ENCODE peak calls at places on chromosomes 13 and 19, in nine cellular contexts. T, A, K, R, G, N, X, O and W are unnamed samples.

GRCh38 chr13:63124863-63125262 is 1709.2 kb upstream of the PCDH20 start:
- DNase-seq in T (no peak), A (no peak), K (no peak), R (no peak), G (no peak), N (no peak), X (no peak), O (no peak), W (no peak)

GRCh38 chr19:16023558-16023915 is 52.8 kb upstream of the TPM4 start:
- DNase-seq in T (no peak), A (no peak), K (no peak), R (no peak), G (no peak), N (no peak), X (no peak), O (no peak), W (no peak)

GRCh38 chr19:12939292-12939606 is 840 bp downstream of the CALR start:
- DNase-seq in T (no peak), A (no peak), K (no peak), R (peak), G (no peak), N (no peak), X (no peak), O (no peak), W (no peak)

GRCh38 chr19:43395561-43395960 is 19.1 kb upstream of the TEX101 start:
- DNase-seq in T (no peak), A (no peak), K (no peak), R (no peak), G (no peak), N (no peak), X (no peak), O (no peak), W (no peak)

GRCh38 chr13:79935121-79935520 is 405.8 kb downstream of the SPRY2 start:
- DNase-seq in T (no peak), A (no peak), K (no peak), R (no peak), G (no peak), N (no peak), X (no peak), O (no peak), W (no peak)

GRCh38 chr13:104015646-104016396 is 949.6 kb upstream of the SLC10A2 start:
- DNase-seq in T (no peak), A (no peak), K (no peak), R (no peak), G (no peak), N (no peak), X (no peak), O (no peak), W (no peak)

GRCh38 chr19:48726573-48726972 is 7.0 kb upstream of the MAMSTR start:
- DNase-seq in T (no peak), A (no peak), K (no peak), R (no peak), G (no peak), N (no peak), X (no peak), O (no peak), W (no peak)

GRCh38 chr19:37946132-37946531 is 39.1 kb downstream of the SIPA1L3 start:
- DNase-seq in T (no peak), A (no peak), K (no peak), R (no peak), G (no peak), N (no peak), X (peak), O (no peak), W (no peak)

GRCh38 chr19:3109491-3109890 is 15.3 kb downstream of the GNA11 start:
- DNase-seq in T (no peak), A (no peak), K (no peak), R (no peak), G (no peak), N (no peak), X (no peak), O (no peak), W (no peak)

GRCh38 chr13:70107498-70108271 is at the start of gene ATXN8OS:
- DNase-seq in T (no peak), A (no peak), K (no peak), R (no peak), G (no peak), N (no peak), X (no peak), O (no peak), W (peak)

GRCh38 chr13:102040812-102041211 is 361.0 kb downstream of the FGF14 start:
- DNase-seq in T (no peak), A (no peak), K (no peak), R (no peak), G (no peak), N (no peak), X (no peak), O (no peak), W (no peak)

GRCh38 chr13:77000475-77000874 is 8.6 kb downstream of the CLN5 start:
- DNase-seq in T (no peak), A (no peak), K (no peak), R (no peak), G (no peak), N (no peak), X (no peak), O (no peak), W (no peak)

GRCh38 chr19:40511487-40511886 is 44.7 kb downstream of the SPTBN4 start:
- DNase-seq in T (no peak), A (no peak), K (no peak), R (no peak), G (no peak), N (no peak), X (no peak), O (no peak), W (no peak)

GRCh38 chr13:41005709-41006108 is 13.4 kb downstream of the ELF1 start:
- DNase-seq in T (no peak), A (no peak), K (no peak), R (no peak), G (no peak), N (no peak), X (no peak), O (no peak), W (no peak)

GRCh38 chr13:107130516-107130915 is 562.6 kb upstream of the ARGLU1 start:
- DNase-seq in T (no peak), A (no peak), K (no peak), R (no peak), G (no peak), N (no peak), X (no peak), O (no peak), W (no peak)

GRCh38 chr13:37409756-37410155 is 188.8 kb downstream of the POSTN start:
- DNase-seq in T (no peak), A (no peak), K (no peak), R (no peak), G (no peak), N (no peak), X (no peak), O (no peak), W (no peak)

GRCh38 chr13:63307239-63307638 is 1891.6 kb upstream of the PCDH20 start:
- DNase-seq in T (no peak), A (no peak), K (no peak), R (no peak), G (no peak), N (no peak), X (no peak), O (no peak), W (no peak)

GRCh38 chr19:12628040-12629022 is 17.6 kb downstream of the ZNF791 start:
- DNase-seq in T (no peak), A (no peak), K (no peak), R (no peak), G (no peak), N (no peak), X (no peak), O (no peak), W (no peak)

GRCh38 chr19:4878491-4878968 is 11.1 kb upstream of the PLIN3 start:
- DNase-seq in T (no peak), A (no peak), K (no peak), R (no peak), G (no peak), N (peak), X (no peak), O (no peak), W (peak)

GRCh38 chr19:36514012-36514612 is 14.0 kb downstream of the ZNF260 start:
- DNase-seq in T (no peak), A (no peak), K (no peak), R (no peak), G (no peak), N (no peak), X (no peak), O (no peak), W (no peak)

GRCh38 chr13:110277357-110277950 is 29.5 kb downstream of the COL4A1 start:
- DNase-seq in T (no peak), A (peak), K (no peak), R (no peak), G (no peak), N (no peak), X (no peak), O (no peak), W (no peak)

GRCh38 chr13:23709521-23709920 is 139.3 kb downstream of the TNFRSF19 start:
- DNase-seq in T (no peak), A (no peak), K (no peak), R (no peak), G (no peak), N (no peak), X (no peak), O (no peak), W (no peak)

GRCh38 chr13:107185889-107186288 is 618.0 kb upstream of the ARGLU1 start:
- DNase-seq in T (no peak), A (no peak), K (no peak), R (no peak), G (no peak), N (no peak), X (no peak), O (no peak), W (no peak)

GRCh38 chr13:70339738-70340137 is 231.5 kb upstream of the KLHL1 start:
- DNase-seq in T (peak), A (no peak), K (no peak), R (no peak), G (no peak), N (no peak), X (peak), O (no peak), W (no peak)

GRCh38 chr19:45340232-45340898 is at the start of gene KLC3:
- DNase-seq in T (peak), A (no peak), K (no peak), R (no peak), G (no peak), N (no peak), X (peak), O (no peak), W (no peak)
- H3K4me3 ChIP-seq in T (peak), A (peak), K (peak), R (no peak), G (no peak), N (peak), X (peak), O (peak), W (peak)

DNA sequence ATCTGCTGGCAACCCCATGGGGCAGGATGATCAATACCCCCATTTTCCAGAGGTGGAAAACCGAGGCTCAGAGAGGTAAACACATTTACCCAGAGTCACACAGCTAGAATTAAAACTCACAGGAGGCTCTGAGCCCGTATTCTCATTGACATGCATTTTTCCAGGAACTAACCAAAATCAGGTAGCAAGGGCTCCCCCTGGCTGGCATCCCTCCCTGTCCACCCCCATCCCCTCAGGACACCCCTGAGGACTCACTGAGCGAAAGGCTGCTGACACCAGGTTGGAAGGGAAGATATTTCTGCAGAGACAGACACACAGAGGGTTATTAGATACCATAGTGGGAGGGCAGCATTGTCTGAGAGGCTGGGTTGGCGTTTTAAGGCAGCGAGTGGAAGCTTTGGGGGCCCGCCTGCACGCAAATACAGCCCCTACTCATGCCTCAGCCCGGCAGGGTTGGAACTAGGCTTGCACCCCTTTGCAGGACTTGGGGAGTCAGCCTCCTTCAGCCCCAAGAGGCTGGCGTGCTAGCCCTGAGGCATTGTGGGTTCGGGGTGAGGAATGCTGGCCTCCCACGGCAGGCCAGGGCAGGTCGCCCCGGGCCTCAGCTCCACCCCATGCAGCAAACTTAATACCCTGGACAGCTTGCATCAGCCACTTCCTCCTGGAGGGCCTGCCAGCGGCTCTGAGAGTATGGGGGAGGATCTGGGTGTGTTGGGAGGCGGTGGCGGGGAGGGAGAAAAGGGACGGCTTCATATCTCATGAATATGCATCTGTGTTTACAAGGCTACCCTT is 3.9 kb downstream of the SLC1A5 start:
- DNase-seq in T (peak), A (peak), K (peak), R (peak), G (peak), N (peak), X (peak), O (no peak), W (peak)
- TF ChIP-seq POLR2A in T (peak), A (no peak), K (no peak), R (no peak), G (no peak), N (no peak), X (no peak), O (no peak), W (no peak)

GRCh38 chr19:7871280-7871529 is 3.0 kb downstream of the PRR36 start:
- DNase-seq in T (no peak), A (no peak), K (no peak), R (no peak), G (no peak), N (no peak), X (no peak), O (no peak), W (no peak)
- H3K4me3 ChIP-seq in T (peak), A (no peak), K (no peak), R (no peak), G (no peak), N (peak), X (no peak), O (no peak), W (peak)

GRCh38 chr13:75689686-75690085 is 53.6 kb downstream of the LMO7 start:
- DNase-seq in T (no peak), A (no peak), K (no peak), R (no peak), G (no peak), N (no peak), X (no peak), O (no peak), W (no peak)
- TF ChIP-seq POLR2A in T (no peak), A (no peak), K (no peak), R (no peak), G (no peak), N (no peak), X (no peak), O (no peak), W (no peak)